ENCODE peak calls at places on chromosomes 7 and 10, in ten cellular contexts. C is NCI-H1436; V is GM20000; O is progenitor cell of endocrine pancreas; B is AG09319; A is lower lobe of right lung; P is stimulated activated CD4-positive, alpha-beta T cell treated with anti-CD3 and anti-CD28 coated beads, Interleukin-2, amount 100 ng/mL, for 24 hours; K is WTC11; X is A549; D is Calu3. S is an unnamed sample.

GRCh38 chr7:13016036-13016581 is 328.7 kb downstream of the ARL4A start:
- DNase-seq in B (no peak), O (no peak), K (no peak), C (no peak), X (no peak), D (no peak), A (no peak), V (no peak), P (no peak), S (no peak)

GRCh38 chr7:2892571-2892970 is 48.5 kb upstream of the GNA12 start:
- DNase-seq in B (no peak), X (no peak), K (no peak), P (no peak), D (no peak), O (no peak), V (no peak), A (no peak), C (no peak), S (no peak)

GRCh38 chr7:17745588-17745987 is 194.7 kb downstream of the SNX13 start:
- DNase-seq in V (no peak), O (no peak), D (no peak), B (no peak), P (no peak), C (no peak), A (no peak), K (no peak), X (no peak), S (no peak)

GRCh38 chr10:6737080-6737641 is 157.1 kb upstream of the PRKCQ start:
- DNase-seq in A (no peak), B (no peak), X (peak; percentile 83), O (no peak), D (peak; percentile 83), C (no peak), P (no peak), V (no peak), K (peak; percentile 24), S (no peak)

GRCh38 chr10:3803884-3804741 is 19.1 kb upstream of the KLF6 start:
- DNase-seq in P (peak; percentile 60), V (no peak), C (no peak), B (no peak), D (no peak), A (no peak), K (no peak), X (no peak), O (no peak), S (no peak)

GRCh38 chr10:12742776-12743175 is 258.7 kb downstream of the CCDC3 start:
- DNase-seq in P (no peak), X (no peak), V (peak; percentile 39), B (no peak), D (no peak), K (no peak), O (no peak), C (no peak), A (no peak), S (no peak)

GRCh38 chr7:78879206-78879605 is 574.3 kb downstream of the MAGI2 start:
- DNase-seq in O (no peak), B (no peak), A (no peak), D (no peak), K (no peak), P (no peak), X (no peak), C (no peak), V (no peak), S (no peak)

GRCh38 chr10:110088756-110089155 is 81.0 kb downstream of the ADD3 start:
- DNase-seq in V (no peak), D (no peak), A (no peak), C (no peak), X (no peak), B (no peak), O (no peak), K (no peak), P (no peak), S (no peak)

GRCh38 chr10:49569031-49569765 is 30.3 kb upstream of the ERCC6 start:
- DNase-seq in C (no peak), V (no peak), O (no peak), K (no peak), X (no peak), P (no peak), B (peak; percentile 50), A (no peak), D (peak; percentile 25), S (no peak)

GRCh38 chr10:43225787-43226153 is 41.1 kb downstream of the RASGEF1A start:
- DNase-seq in V (no peak), K (peak; percentile 12), A (peak; percentile 13), P (peak; percentile 54), X (no peak), B (no peak), D (no peak), C (no peak), O (peak; percentile 7), S (peak; percentile 80)

GRCh38 chr7:111750878-111751277 is 188.6 kb upstream of the IMMP2L start:
- DNase-seq in C (no peak), O (no peak), V (no peak), P (no peak), A (no peak), B (no peak), D (no peak), K (no peak), X (no peak), S (no peak)

GRCh38 chr7:107924841-107925490 is 34.0 kb downstream of the DLD start:
- DNase-seq in P (no peak), K (no peak), A (no peak), O (no peak), C (no peak), V (peak; percentile 49), B (no peak), X (no peak), D (no peak), S (no peak)

GRCh38 chr7:42440951-42441350 is 203.9 kb upstream of the GLI3 start:
- DNase-seq in P (no peak), X (no peak), C (no peak), B (no peak), O (no peak), V (no peak), A (no peak), D (no peak), K (no peak), S (no peak)

GRCh38 chr10:81873932-81874816 is 820 bp upstream of the NRG3 start:
- DNase-seq in O (peak; percentile 79), X (no peak), C (no peak), K (peak; percentile 89), D (peak; percentile 86), V (peak; percentile 46), A (peak; percentile 83), B (no peak), P (peak; percentile 32), S (peak; percentile 76)

GRCh38 chr10:69994262-69994661 is 58.4 kb upstream of the MACROH2A2 start:
- DNase-seq in P (no peak), B (no peak), A (no peak), X (peak; percentile 74), V (peak; percentile 38), K (no peak), O (no peak), D (peak; percentile 65), C (no peak), S (peak; percentile 65)

GRCh38 chr7:131328387-131329175 is 905 bp downstream of the MKLN1 start:
- DNase-seq in K (no peak), A (no peak), C (no peak), X (no peak), V (peak; percentile 34), P (no peak), B (peak; percentile 3), O (no peak), D (no peak), S (no peak)

GRCh38 chr10:86972613-86973380 is 4.5 kb downstream of the ADIRF start:
- DNase-seq in P (no peak), B (no peak), X (no peak), V (no peak), C (no peak), K (peak; percentile 17), O (no peak), D (no peak), A (no peak), S (no peak)

GRCh38 chr7:25854608-25855497 is 297.1 kb upstream of the NFE2L3 start:
- DNase-seq in A (no peak), K (peak; percentile 70), P (peak; percentile 53), B (peak; percentile 98), D (peak; percentile 73), O (peak; percentile 48), C (peak; percentile 99), V (peak; percentile 50), X (peak; percentile 98), S (peak; percentile 62)

GRCh38 chr7:158898025-158898424 is 41.7 kb downstream of the DYNC2I1 start:
- DNase-seq in O (no peak), V (no peak), P (no peak), A (no peak), C (no peak), D (no peak), K (no peak), B (no peak), X (no peak), S (no peak)

GRCh38 chr10:13206546-13207443 is 27.4 kb downstream of the UCMA start:
- DNase-seq in D (no peak), A (no peak), B (peak; percentile 24), V (no peak), O (no peak), X (peak; percentile 47), C (no peak), K (no peak), P (no peak), S (no peak)

GRCh38 chr10:24495666-24496065 is 228.0 kb downstream of the ARHGAP21 start:
- DNase-seq in K (no peak), A (no peak), X (no peak), B (no peak), V (no peak), P (no peak), O (no peak), D (no peak), C (no peak), S (no peak)

GRCh38 chr7:158574308-158575036 is 13.2 kb downstream of the PTPRN2 start:
- DNase-seq in B (no peak), X (no peak), C (no peak), A (no peak), P (no peak), V (no peak), D (no peak), O (no peak), K (no peak), S (no peak)

GRCh38 chr10:17512341-17513001 is 58.1 kb upstream of the ST8SIA6 start:
- DNase-seq in D (peak; percentile 60), P (no peak), B (peak; percentile 83), V (no peak), K (no peak), X (peak; percentile 91), A (no peak), O (no peak), C (no peak), S (peak; percentile 78)